ENCODE peak calls at places on chromosomes 7 and 10, in nine cellular contexts. One of them, this sample, is unnamed.

GRCh38 chr10:69792361-69792760 is 9.3 kb upstream of the COL13A1 start:
- DNase-seq in GM06990: no peak
- DNase-seq in type B pancreatic cell: no peak
- DNase-seq in testis: no peak
- DNase-seq in AG10803: no peak
- DNase-seq in fibroblast of lung: no peak
- DNase-seq in endothelial cell: no peak
- DNase-seq in psoas muscle: no peak
- DNase-seq in AG04450: no peak
- DNase-seq in this sample: no peak

GRCh38 chr7:82141427-82141826 is 302.1 kb downstream of the CACNA2D1 start:
- DNase-seq in GM06990: no peak
- DNase-seq in type B pancreatic cell: no peak
- DNase-seq in testis: no peak
- DNase-seq in AG10803: no peak
- DNase-seq in fibroblast of lung: peak
- DNase-seq in endothelial cell: no peak
- DNase-seq in psoas muscle: no peak
- DNase-seq in AG04450: no peak
- DNase-seq in this sample: no peak

GRCh38 chr10:70811881-70812280 is 3.9 kb upstream of the SGPL1 start:
- DNase-seq in GM06990: no peak
- DNase-seq in type B pancreatic cell: no peak
- DNase-seq in testis: no peak
- DNase-seq in AG10803: no peak
- DNase-seq in fibroblast of lung: no peak
- DNase-seq in endothelial cell: no peak
- DNase-seq in psoas muscle: no peak
- DNase-seq in AG04450: no peak
- DNase-seq in this sample: no peak

GRCh38 chr10:47012214-47012613 is 101.0 kb downstream of the PTPN20 start:
- DNase-seq in GM06990: no peak
- DNase-seq in type B pancreatic cell: no peak
- DNase-seq in testis: no peak
- DNase-seq in AG10803: no peak
- DNase-seq in fibroblast of lung: no peak
- DNase-seq in endothelial cell: no peak
- DNase-seq in psoas muscle: no peak
- DNase-seq in AG04450: no peak
- DNase-seq in this sample: no peak

GRCh38 chr7:87456247-87456646 is 19.2 kb downstream of the ABCB4 start:
- DNase-seq in GM06990: no peak
- DNase-seq in type B pancreatic cell: no peak
- DNase-seq in testis: no peak
- DNase-seq in AG10803: no peak
- DNase-seq in fibroblast of lung: no peak
- DNase-seq in endothelial cell: no peak
- DNase-seq in psoas muscle: no peak
- DNase-seq in AG04450: no peak
- DNase-seq in this sample: no peak

GRCh38 chr7:13981070-13981469 is 8.4 kb downstream of the ETV1 start:
- DNase-seq in GM06990: no peak
- DNase-seq in type B pancreatic cell: no peak
- DNase-seq in testis: no peak
- DNase-seq in AG10803: peak
- DNase-seq in fibroblast of lung: peak
- DNase-seq in endothelial cell: peak
- DNase-seq in psoas muscle: no peak
- DNase-seq in AG04450: peak
- DNase-seq in this sample: peak

GRCh38 chr7:45203947-45204445 is 46.4 kb downstream of the RAMP3 start:
- DNase-seq in GM06990: no peak
- DNase-seq in type B pancreatic cell: no peak
- DNase-seq in testis: no peak
- DNase-seq in AG10803: peak
- DNase-seq in fibroblast of lung: peak
- DNase-seq in endothelial cell: no peak
- DNase-seq in psoas muscle: no peak
- DNase-seq in AG04450: peak
- DNase-seq in this sample: peak

GRCh38 chr10:23981520-23982309 is 227.2 kb upstream of the KIAA1217 start:
- DNase-seq in GM06990: no peak
- DNase-seq in type B pancreatic cell: no peak
- DNase-seq in testis: no peak
- DNase-seq in AG10803: no peak
- DNase-seq in fibroblast of lung: no peak
- DNase-seq in endothelial cell: no peak
- DNase-seq in psoas muscle: no peak
- DNase-seq in AG04450: no peak
- DNase-seq in this sample: peak

GRCh38 chr7:44306608-44307007 is 18.8 kb downstream of the CAMK2B start:
- DNase-seq in GM06990: no peak
- DNase-seq in type B pancreatic cell: no peak
- DNase-seq in testis: peak
- DNase-seq in AG10803: no peak
- DNase-seq in fibroblast of lung: no peak
- DNase-seq in endothelial cell: no peak
- DNase-seq in psoas muscle: no peak
- DNase-seq in AG04450: no peak
- DNase-seq in this sample: no peak

GRCh38 chr10:72337039-72337629 is 17.6 kb downstream of the DNAJB12 start:
- DNase-seq in GM06990: no peak
- DNase-seq in type B pancreatic cell: no peak
- DNase-seq in testis: peak
- DNase-seq in AG10803: peak
- DNase-seq in fibroblast of lung: peak
- DNase-seq in endothelial cell: peak
- DNase-seq in psoas muscle: peak
- DNase-seq in AG04450: no peak
- DNase-seq in this sample: peak

DNA sequence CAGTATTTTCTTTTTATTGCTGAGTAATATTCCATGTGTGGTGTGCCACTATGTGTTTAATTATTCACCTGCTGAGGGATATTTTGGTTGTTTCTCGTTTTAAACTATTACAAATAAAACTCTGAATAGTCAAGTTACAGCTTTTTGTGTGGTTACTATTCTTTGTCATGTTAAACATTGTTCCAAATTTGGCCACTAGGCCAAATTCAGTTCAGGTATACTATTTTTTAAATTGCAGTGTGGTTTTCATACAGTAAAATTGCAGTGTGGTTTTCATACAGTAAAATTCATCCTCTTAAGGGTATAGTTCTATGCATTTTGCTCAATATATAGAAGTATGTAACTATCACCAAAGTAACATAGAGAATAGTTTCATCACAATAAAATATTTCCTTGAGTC is 97.4 kb upstream of the FAM3C start:
- DNase-seq in GM06990: no peak
- DNase-seq in type B pancreatic cell: no peak
- DNase-seq in testis: no peak
- DNase-seq in AG10803: no peak
- DNase-seq in fibroblast of lung: no peak
- DNase-seq in endothelial cell: no peak
- DNase-seq in psoas muscle: no peak
- DNase-seq in AG04450: no peak
- DNase-seq in this sample: no peak
- TF ChIP-seq CTCF in GM06990: no peak
- TF ChIP-seq CTCF in type B pancreatic cell: peak
- TF ChIP-seq CTCF in testis: no peak
- TF ChIP-seq CTCF in AG10803: no peak
- TF ChIP-seq CTCF in fibroblast of lung: no peak
- TF ChIP-seq CTCF in endothelial cell: peak
- TF ChIP-seq CTCF in psoas muscle: no peak
- TF ChIP-seq CTCF in AG04450: no peak
- TF ChIP-seq CTCF in this sample: no peak

GRCh38 chr7:36967387-36967786 is 243.1 kb upstream of the AOAH start:
- DNase-seq in GM06990: no peak
- DNase-seq in type B pancreatic cell: no peak
- DNase-seq in testis: peak
- DNase-seq in AG10803: peak
- DNase-seq in fibroblast of lung: peak
- DNase-seq in endothelial cell: peak
- DNase-seq in psoas muscle: peak
- DNase-seq in AG04450: peak
- DNase-seq in this sample: peak
- TF ChIP-seq CTCF in GM06990: peak
- TF ChIP-seq CTCF in type B pancreatic cell: peak
- TF ChIP-seq CTCF in testis: peak
- TF ChIP-seq CTCF in AG10803: peak
- TF ChIP-seq CTCF in fibroblast of lung: peak
- TF ChIP-seq CTCF in endothelial cell: peak
- TF ChIP-seq CTCF in psoas muscle: peak
- TF ChIP-seq CTCF in AG04450: peak
- TF ChIP-seq CTCF in this sample: peak

GRCh38 chr7:106056513-106057203 is 55.5 kb downstream of the SYPL1 start:
- DNase-seq in GM06990: peak
- DNase-seq in type B pancreatic cell: no peak
- DNase-seq in testis: peak
- DNase-seq in AG10803: peak
- DNase-seq in fibroblast of lung: peak
- DNase-seq in endothelial cell: peak
- DNase-seq in psoas muscle: peak
- DNase-seq in AG04450: peak
- DNase-seq in this sample: peak
- TF ChIP-seq CTCF in GM06990: peak
- TF ChIP-seq CTCF in type B pancreatic cell: peak
- TF ChIP-seq CTCF in testis: peak
- TF ChIP-seq CTCF in AG10803: peak
- TF ChIP-seq CTCF in fibroblast of lung: peak
- TF ChIP-seq CTCF in endothelial cell: peak
- TF ChIP-seq CTCF in psoas muscle: peak
- TF ChIP-seq CTCF in AG04450: peak
- TF ChIP-seq CTCF in this sample: peak

GRCh38 chr10:61257956-61258496 is 195.2 kb downstream of the TMEM26 start:
- DNase-seq in GM06990: no peak
- DNase-seq in type B pancreatic cell: no peak
- DNase-seq in testis: no peak
- DNase-seq in AG10803: peak
- DNase-seq in fibroblast of lung: peak
- DNase-seq in endothelial cell: no peak
- DNase-seq in psoas muscle: no peak
- DNase-seq in AG04450: peak
- DNase-seq in this sample: peak

GRCh38 chr10:61262486-61263261 is 190.5 kb downstream of the TMEM26 start:
- DNase-seq in GM06990: no peak
- DNase-seq in type B pancreatic cell: no peak
- DNase-seq in testis: no peak
- DNase-seq in AG10803: peak
- DNase-seq in fibroblast of lung: peak
- DNase-seq in endothelial cell: no peak
- DNase-seq in psoas muscle: no peak
- DNase-seq in AG04450: peak
- DNase-seq in this sample: peak

GRCh38 chr10:61263561-61263960 is 189.6 kb downstream of the TMEM26 start:
- DNase-seq in GM06990: no peak
- DNase-seq in type B pancreatic cell: no peak
- DNase-seq in testis: no peak
- DNase-seq in AG10803: no peak
- DNase-seq in fibroblast of lung: no peak
- DNase-seq in endothelial cell: no peak
- DNase-seq in psoas muscle: no peak
- DNase-seq in AG04450: no peak
- DNase-seq in this sample: no peak
- TF ChIP-seq CTCF in GM06990: no peak
- TF ChIP-seq CTCF in type B pancreatic cell: no peak
- TF ChIP-seq CTCF in testis: no peak
- TF ChIP-seq CTCF in AG10803: no peak
- TF ChIP-seq CTCF in fibroblast of lung: no peak
- TF ChIP-seq CTCF in endothelial cell: no peak
- TF ChIP-seq CTCF in psoas muscle: no peak
- TF ChIP-seq CTCF in AG04450: no peak
- TF ChIP-seq CTCF in this sample: no peak

DNA sequence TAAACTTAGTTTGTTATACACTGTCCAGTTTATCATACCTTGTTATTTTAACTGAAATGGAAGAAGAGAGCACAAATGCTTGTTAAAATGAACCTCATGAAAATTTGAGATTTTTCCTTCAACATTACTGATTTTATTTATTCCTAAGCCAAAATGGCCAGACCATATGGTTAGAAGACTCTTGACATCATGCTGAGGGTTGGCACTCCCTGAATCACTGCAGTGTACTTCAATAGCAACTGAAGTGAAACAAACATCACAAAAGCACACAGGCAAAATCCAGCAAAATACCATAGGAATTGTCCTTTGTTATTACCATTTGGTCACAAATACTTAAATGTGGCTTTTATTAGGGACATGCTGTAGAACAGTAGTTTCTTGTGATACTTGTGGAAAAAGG is 347.8 kb downstream of the NXPH1 start:
- DNase-seq in GM06990: no peak
- DNase-seq in type B pancreatic cell: no peak
- DNase-seq in testis: no peak
- DNase-seq in AG10803: no peak
- DNase-seq in fibroblast of lung: no peak
- DNase-seq in endothelial cell: no peak
- DNase-seq in psoas muscle: no peak
- DNase-seq in AG04450: no peak
- DNase-seq in this sample: no peak
- TF ChIP-seq CTCF in GM06990: no peak
- TF ChIP-seq CTCF in type B pancreatic cell: no peak
- TF ChIP-seq CTCF in testis: no peak
- TF ChIP-seq CTCF in AG10803: no peak
- TF ChIP-seq CTCF in fibroblast of lung: no peak
- TF ChIP-seq CTCF in endothelial cell: no peak
- TF ChIP-seq CTCF in psoas muscle: no peak
- TF ChIP-seq CTCF in AG04450: no peak
- TF ChIP-seq CTCF in this sample: no peak

This sample was measured in bronchial epithelial cell.